ENCODE peak calls at places on chromosomes 12 and 14, in five cellular contexts. S is activated CD4-positive, alpha-beta memory T cell treated with anti-CD3 and anti-CD28 coated beads for 36 hours; J is activated CD4-positive, alpha-beta T cell treated with anti-CD3 and anti-CD28 coated beads for 1 hour; O is thoracic aorta; R is activated T-helper 1 cell treated with Interleukin-2 at 50 U/mL for 16 hours. B is an unnamed sample.

GRCh38 chr14:54354096-54354495 is 42.7 kb upstream of the CDKN3 start:
- DNase-seq in O (no peak), R (no peak), S (no peak), J (no peak), B (no peak)

GRCh38 chr12:82554529-82554928 is 132.2 kb upstream of the TMTC2 start:
- DNase-seq in R (no peak), S (no peak), O (no peak), J (no peak), B (no peak)

GRCh38 chr12:122366685-122367475 is 55.6 kb downstream of the CLIP1 start:
- DNase-seq in J (no peak), S (peak), O (no peak), R (no peak), B (peak)

GRCh38 chr12:120536064-120536791 is 2.1 kb downstream of the RNF10 start:
- DNase-seq in O (no peak), R (no peak), J (no peak), S (peak), B (no peak)

GRCh38 chr14:68133856-68134255 is 314.3 kb downstream of the RAD51B start:
- DNase-seq in J (no peak), R (no peak), O (no peak), S (no peak), B (no peak)

GRCh38 chr14:100890451-100890850 is 13.1 kb downstream of the RTL1 start:
- DNase-seq in S (no peak), O (no peak), J (no peak), R (no peak), B (no peak)

GRCh38 chr12:121404734-121405133 is 4.8 kb downstream of the RNF34 start:
- DNase-seq in O (no peak), S (no peak), J (no peak), R (no peak), B (no peak)

GRCh38 chr14:63933701-63934100 is 80.9 kb downstream of the SYNE2 start:
- DNase-seq in O (no peak), J (no peak), S (no peak), R (no peak), B (no peak)

GRCh38 chr12:26434299-26434915 is 239.0 kb downstream of the SSPN start:
- DNase-seq in S (no peak), J (no peak), O (no peak), R (no peak), B (peak)

GRCh38 chr12:87253157-87253556 is 776.0 kb downstream of the C12orf50 start:
- DNase-seq in J (no peak), S (no peak), R (no peak), O (no peak), B (no peak)

GRCh38 chr12:2295941-2296461 is 243.2 kb downstream of the CACNA1C start:
- DNase-seq in S (no peak), O (no peak), J (no peak), R (no peak), B (no peak)

GRCh38 chr12:121239335-121239678 is 29.4 kb downstream of the P2RX4 start:
- DNase-seq in O (no peak), S (no peak), J (no peak), R (no peak), B (no peak)

GRCh38 chr14:61837336-61838229 is 75.4 kb downstream of the SNAPC1 start:
- DNase-seq in S (peak), O (peak), R (peak), J (peak), B (peak)

GRCh38 chr12:52010152-52010622 is 3.4 kb downstream of the TAMALIN start:
- DNase-seq in S (no peak), J (no peak), R (no peak), O (no peak), B (peak)

GRCh38 chr14:21302013-21302857 is 22.4 kb downstream of the RPGRIP1 start:
- DNase-seq in J (no peak), R (no peak), S (no peak), O (no peak), B (no peak)

GRCh38 chr12:74499192-74499591 is 38.4 kb upstream of the ATXN7L3B start:
- DNase-seq in J (no peak), S (no peak), O (no peak), R (no peak), B (no peak)

GRCh38 chr12:26032719-26033241 is 74.3 kb downstream of the RASSF8 start:
- DNase-seq in J (no peak), O (no peak), R (no peak), S (no peak), B (peak)

GRCh38 chr12:102459314-102459713 is 21.0 kb downstream of the IGF1 start:
- DNase-seq in J (no peak), O (no peak), R (no peak), S (no peak), B (no peak)

GRCh38 chr14:33545696-33546095 is 405.2 kb downstream of the EGLN3 start:
- DNase-seq in R (no peak), O (no peak), S (no peak), J (no peak), B (no peak)

GRCh38 chr12:93373847-93374723 is 3.6 kb upstream of the NUDT4 start:
- DNase-seq in J (no peak), S (no peak), O (no peak), R (no peak), B (no peak)

GRCh38 chr14:40682131-40682913 is 924.4 kb upstream of the LRFN5 start:
- DNase-seq in R (no peak), J (no peak), S (no peak), O (no peak), B (no peak)

GRCh38 chr14:29712586-29712985 is 215.1 kb downstream of the PRKD1 start:
- DNase-seq in J (no peak), S (no peak), O (no peak), R (no peak), B (no peak)

GRCh38 chr14:21298358-21298757 is 18.5 kb downstream of the RPGRIP1 start:
- DNase-seq in J (no peak), S (no peak), O (no peak), R (no peak), B (no peak)

GRCh38 chr12:5796171-5797091 is 148.6 kb downstream of the ANO2 start:
- DNase-seq in O (no peak), J (no peak), R (no peak), S (peak), B (peak)

B was measured in AG20443.